ENCODE peak calls at places on chromosomes 11 and 22, in five cellular contexts. One of them, this sample, is unnamed.

GRCh38 chr11:13336246-13336873 is 58.8 kb downstream of the BMAL1 start:
- DNase-seq in esophagus squamous epithelium: no peak
- DNase-seq in AG04450: no peak
- DNase-seq in stomach: peak; percentile 54
- DNase-seq in epithelial cell of proximal tubule: no peak
- DNase-seq in this sample: no peak

GRCh38 chr11:78365381-78365792 is 52.2 kb downstream of the GAB2 start:
- DNase-seq in esophagus squamous epithelium: no peak
- DNase-seq in AG04450: no peak
- DNase-seq in stomach: peak; percentile 61
- DNase-seq in epithelial cell of proximal tubule: peak; percentile 32
- DNase-seq in this sample: peak; percentile 96

GRCh38 chr11:63940786-63941185 is 2.0 kb downstream of the NAA40 start:
- DNase-seq in esophagus squamous epithelium: no peak
- DNase-seq in AG04450: no peak
- DNase-seq in stomach: no peak
- DNase-seq in epithelial cell of proximal tubule: no peak
- DNase-seq in this sample: no peak

GRCh38 chr22:44248926-44249325 is 63.8 kb downstream of the SHISAL1 start:
- DNase-seq in esophagus squamous epithelium: no peak
- DNase-seq in AG04450: no peak
- DNase-seq in stomach: peak; percentile 14
- DNase-seq in epithelial cell of proximal tubule: no peak
- DNase-seq in this sample: no peak

GRCh38 chr11:45347343-45347742 is 61.2 kb upstream of the SYT13 start:
- DNase-seq in esophagus squamous epithelium: no peak
- DNase-seq in AG04450: no peak
- DNase-seq in stomach: no peak
- DNase-seq in epithelial cell of proximal tubule: no peak
- DNase-seq in this sample: no peak

GRCh38 chr11:3665336-3666022 is 5.7 kb downstream of the CHRNA10 start:
- DNase-seq in esophagus squamous epithelium: no peak
- DNase-seq in AG04450: no peak
- DNase-seq in stomach: no peak
- DNase-seq in epithelial cell of proximal tubule: no peak
- DNase-seq in this sample: no peak

GRCh38 chr22:39266398-39267030 is 21.7 kb upstream of the PDGFB start:
- DNase-seq in esophagus squamous epithelium: no peak
- DNase-seq in AG04450: no peak
- DNase-seq in stomach: no peak
- DNase-seq in epithelial cell of proximal tubule: no peak
- DNase-seq in this sample: peak; percentile 31

GRCh38 chr11:134041349-134041748 is 27.5 kb upstream of the JAM3 start:
- DNase-seq in esophagus squamous epithelium: no peak
- DNase-seq in AG04450: no peak
- DNase-seq in stomach: no peak
- DNase-seq in epithelial cell of proximal tubule: no peak
- DNase-seq in this sample: no peak

GRCh38 chr11:95495722-95496121 is 264.7 kb upstream of the SESN3 start:
- DNase-seq in esophagus squamous epithelium: no peak
- DNase-seq in AG04450: no peak
- DNase-seq in stomach: no peak
- DNase-seq in epithelial cell of proximal tubule: no peak
- DNase-seq in this sample: no peak

GRCh38 chr11:34149786-34150185 is 44.4 kb downstream of the NAT10 start:
- DNase-seq in esophagus squamous epithelium: no peak
- DNase-seq in AG04450: no peak
- DNase-seq in stomach: no peak
- DNase-seq in epithelial cell of proximal tubule: no peak
- DNase-seq in this sample: peak; percentile 13

GRCh38 chr11:65493367-65494176 is 5.3 kb upstream of the MALAT1 start:
- DNase-seq in esophagus squamous epithelium: no peak
- DNase-seq in AG04450: no peak
- DNase-seq in stomach: peak; percentile 88
- DNase-seq in epithelial cell of proximal tubule: peak; percentile 84
- DNase-seq in this sample: peak; percentile 98

GRCh38 chr11:69730500-69730899 is 26.7 kb upstream of the FGF19 start:
- DNase-seq in esophagus squamous epithelium: no peak
- DNase-seq in AG04450: no peak
- DNase-seq in stomach: no peak
- DNase-seq in epithelial cell of proximal tubule: no peak
- DNase-seq in this sample: no peak

GRCh38 chr11:102357116-102357515 is 10.1 kb downstream of the BIRC2 start:
- DNase-seq in esophagus squamous epithelium: no peak
- DNase-seq in AG04450: no peak
- DNase-seq in stomach: no peak
- DNase-seq in epithelial cell of proximal tubule: no peak
- DNase-seq in this sample: no peak

GRCh38 chr22:37229012-37229804 is 14.9 kb downstream of the RAC2 start:
- DNase-seq in esophagus squamous epithelium: no peak
- DNase-seq in AG04450: peak; percentile 61
- DNase-seq in stomach: no peak
- DNase-seq in epithelial cell of proximal tubule: peak; percentile 16
- DNase-seq in this sample: peak; percentile 91

GRCh38 chr11:25981998-25982397 is 349.9 kb upstream of the ANO3 start:
- DNase-seq in esophagus squamous epithelium: no peak
- DNase-seq in AG04450: peak; percentile 62
- DNase-seq in stomach: no peak
- DNase-seq in epithelial cell of proximal tubule: peak; percentile 6
- DNase-seq in this sample: peak; percentile 89

GRCh38 chr11:76782526-76783293 is 446 bp upstream of the TSKU start:
- DNase-seq in esophagus squamous epithelium: no peak
- DNase-seq in AG04450: peak; percentile 97
- DNase-seq in stomach: peak; percentile 82
- DNase-seq in epithelial cell of proximal tubule: no peak
- DNase-seq in this sample: peak; percentile 94

GRCh38 chr11:95575517-95575916 is 214.1 kb downstream of the FAM76B start:
- DNase-seq in esophagus squamous epithelium: no peak
- DNase-seq in AG04450: no peak
- DNase-seq in stomach: no peak
- DNase-seq in epithelial cell of proximal tubule: no peak
- DNase-seq in this sample: peak; percentile 71

GRCh38 chr22:27065259-27065658 is 407.9 kb downstream of the MIAT start:
- DNase-seq in esophagus squamous epithelium: no peak
- DNase-seq in AG04450: no peak
- DNase-seq in stomach: no peak
- DNase-seq in epithelial cell of proximal tubule: no peak
- DNase-seq in this sample: no peak

GRCh38 chr11:44954051-44954906 is 3.6 kb upstream of the TP53I11 start:
- DNase-seq in esophagus squamous epithelium: no peak
- DNase-seq in AG04450: no peak
- DNase-seq in stomach: no peak
- DNase-seq in epithelial cell of proximal tubule: no peak
- DNase-seq in this sample: no peak

GRCh38 chr11:812390-812789 is 2.6 kb downstream of the RPLP2 start:
- DNase-seq in esophagus squamous epithelium: no peak
- DNase-seq in AG04450: no peak
- DNase-seq in stomach: no peak
- DNase-seq in epithelial cell of proximal tubule: no peak
- DNase-seq in this sample: no peak

GRCh38 chr11:810040-810567 is 337 bp downstream of the RPLP2 start:
- DNase-seq in esophagus squamous epithelium: no peak
- DNase-seq in AG04450: no peak
- DNase-seq in stomach: no peak
- DNase-seq in epithelial cell of proximal tubule: no peak
- DNase-seq in this sample: no peak

GRCh38 chr11:813037-813436 is 3.3 kb downstream of the RPLP2 start:
- DNase-seq in esophagus squamous epithelium: no peak
- DNase-seq in AG04450: no peak
- DNase-seq in stomach: no peak
- DNase-seq in epithelial cell of proximal tubule: no peak
- DNase-seq in this sample: no peak

GRCh38 chr11:813440-814096 is 3.8 kb downstream of the RPLP2 start:
- DNase-seq in esophagus squamous epithelium: no peak
- DNase-seq in AG04450: no peak
- DNase-seq in stomach: no peak
- DNase-seq in epithelial cell of proximal tubule: no peak
- DNase-seq in this sample: no peak

GRCh38 chr11:811446-812245 is 1.9 kb downstream of the RPLP2 start:
- DNase-seq in esophagus squamous epithelium: no peak
- DNase-seq in AG04450: no peak
- DNase-seq in stomach: no peak
- DNase-seq in epithelial cell of proximal tubule: no peak
- DNase-seq in this sample: no peak
- TF ChIP-seq CTCF in esophagus squamous epithelium: no peak
- TF ChIP-seq CTCF in AG04450: no peak
- TF ChIP-seq CTCF in stomach: no peak
- TF ChIP-seq CTCF in epithelial cell of proximal tubule: peak; percentile 36
- TF ChIP-seq CTCF in this sample: no peak

GRCh38 chr11:86671386-86672006 is 920 bp downstream of the ME3 start:
- DNase-seq in esophagus squamous epithelium: no peak
- DNase-seq in AG04450: no peak
- DNase-seq in stomach: peak; percentile 56
- DNase-seq in epithelial cell of proximal tubule: no peak
- DNase-seq in this sample: peak; percentile 34
- TF ChIP-seq CTCF in esophagus squamous epithelium: no peak
- TF ChIP-seq CTCF in AG04450: no peak
- TF ChIP-seq CTCF in stomach: no peak
- TF ChIP-seq CTCF in epithelial cell of proximal tubule: no peak
- TF ChIP-seq CTCF in this sample: no peak

GRCh38 chr11:20243974-20244373 is 83.7 kb upstream of the DBX1 start:
- DNase-seq in esophagus squamous epithelium: no peak
- DNase-seq in AG04450: no peak
- DNase-seq in stomach: no peak
- DNase-seq in epithelial cell of proximal tubule: no peak
- DNase-seq in this sample: no peak
- TF ChIP-seq CTCF in esophagus squamous epithelium: no peak
- TF ChIP-seq CTCF in AG04450: peak; percentile 32
- TF ChIP-seq CTCF in stomach: no peak
- TF ChIP-seq CTCF in epithelial cell of proximal tubule: peak; percentile 64
- TF ChIP-seq CTCF in this sample: peak; percentile 30

GRCh38 chr22:20887375-20887774 is 28.6 kb downstream of the SNAP29 start:
- DNase-seq in esophagus squamous epithelium: no peak
- DNase-seq in AG04450: no peak
- DNase-seq in stomach: no peak
- DNase-seq in epithelial cell of proximal tubule: no peak
- DNase-seq in this sample: no peak

GRCh38 chr22:20884454-20884853 is 25.6 kb downstream of the SNAP29 start:
- DNase-seq in esophagus squamous epithelium: no peak
- DNase-seq in AG04450: no peak
- DNase-seq in stomach: no peak
- DNase-seq in epithelial cell of proximal tubule: no peak
- DNase-seq in this sample: no peak

GRCh38 chr22:20885017-20885556 is 26.3 kb downstream of the SNAP29 start:
- DNase-seq in esophagus squamous epithelium: no peak
- DNase-seq in AG04450: no peak
- DNase-seq in stomach: no peak
- DNase-seq in epithelial cell of proximal tubule: no peak
- DNase-seq in this sample: no peak

GRCh38 chr22:20882855-20883254 is 24.0 kb downstream of the SNAP29 start:
- DNase-seq in esophagus squamous epithelium: no peak
- DNase-seq in AG04450: no peak
- DNase-seq in stomach: no peak
- DNase-seq in epithelial cell of proximal tubule: no peak
- DNase-seq in this sample: no peak

DNA sequence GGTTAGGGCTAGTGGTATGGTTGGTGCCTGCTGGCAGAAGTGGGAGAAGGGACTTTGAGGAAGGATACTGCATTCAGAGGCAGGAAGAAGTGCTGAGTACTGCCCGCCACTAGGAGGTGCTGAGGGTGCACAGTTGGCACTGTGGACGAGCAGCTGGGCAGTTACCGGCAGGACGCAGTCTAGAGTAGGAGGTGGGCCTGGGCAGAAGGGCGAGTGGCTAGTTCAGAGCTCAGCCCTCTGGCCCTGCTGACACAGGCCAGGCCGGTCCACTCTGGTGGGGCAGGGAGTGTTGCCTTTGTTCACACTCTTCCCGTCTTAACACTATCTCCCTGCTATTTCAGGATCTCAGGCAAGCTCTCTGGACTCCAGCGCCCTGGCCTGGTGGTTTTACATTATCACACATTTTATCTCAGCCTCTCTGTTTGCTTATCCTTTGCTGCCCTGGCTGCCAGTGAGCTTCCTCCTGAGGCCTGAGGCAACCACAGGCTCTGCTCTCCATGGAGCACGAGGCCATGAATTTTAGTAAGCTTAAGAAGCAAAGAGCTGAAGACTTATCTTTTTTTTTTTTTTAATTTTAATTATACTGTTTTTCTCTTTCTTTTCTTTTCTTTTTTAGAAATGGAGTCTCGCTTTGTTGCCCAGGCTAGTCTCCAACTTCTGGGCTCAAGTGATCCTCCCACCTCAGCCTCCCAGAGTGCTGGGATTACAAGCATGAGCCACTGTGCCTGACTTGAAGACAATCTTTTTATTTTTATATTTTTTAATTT is 26.9 kb downstream of the SNAP29 start:
- DNase-seq in esophagus squamous epithelium: no peak
- DNase-seq in AG04450: peak; percentile 62
- DNase-seq in stomach: peak; percentile 83
- DNase-seq in epithelial cell of proximal tubule: no peak
- DNase-seq in this sample: peak; percentile 90
- TF ChIP-seq CTCF in esophagus squamous epithelium: peak; percentile 66
- TF ChIP-seq CTCF in AG04450: peak; percentile 98
- TF ChIP-seq CTCF in stomach: peak; percentile 90
- TF ChIP-seq CTCF in epithelial cell of proximal tubule: peak; percentile 96
- TF ChIP-seq CTCF in this sample: peak; percentile 92

DNA sequence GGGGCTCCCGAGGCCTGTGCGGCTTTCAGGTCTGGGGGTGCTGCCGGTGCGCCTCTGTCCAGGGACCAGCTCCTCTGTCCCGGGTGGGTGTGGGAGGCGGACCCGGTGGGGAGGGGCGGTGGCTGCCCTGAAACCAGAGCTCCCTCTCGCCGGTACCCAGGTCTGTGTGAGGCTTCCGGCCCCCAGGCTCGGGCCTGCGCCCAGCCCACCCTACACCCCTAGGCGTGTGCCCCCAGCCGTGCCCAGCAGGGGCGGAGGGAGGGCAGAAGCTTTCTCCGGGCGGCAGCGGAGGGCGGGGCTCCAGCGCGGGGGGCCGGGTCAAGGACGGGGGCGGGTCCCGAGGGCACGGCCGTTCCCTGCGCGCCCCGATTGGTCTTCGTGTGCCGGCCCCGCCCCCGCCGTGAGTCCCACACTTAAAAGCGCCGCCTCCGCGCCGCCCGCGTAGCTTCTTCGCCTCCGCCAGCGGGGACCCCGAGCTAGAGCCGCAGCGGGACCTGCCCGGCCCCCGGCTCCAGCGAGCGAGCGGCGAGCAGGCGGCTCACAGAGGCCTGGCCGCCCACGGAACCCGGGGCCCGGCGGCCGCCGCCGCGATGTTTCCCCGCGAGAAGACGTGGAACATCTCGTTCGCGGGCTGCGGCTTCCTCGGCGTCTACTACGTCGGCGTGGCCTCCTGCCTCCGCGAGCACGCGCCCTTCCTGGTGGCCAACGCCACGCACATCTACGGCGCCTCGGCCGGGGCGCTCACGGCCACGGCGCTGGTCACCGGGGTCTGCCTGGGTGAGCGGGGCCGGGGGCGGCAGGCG is 616 bp downstream of the PNPLA2 start:
- DNase-seq in esophagus squamous epithelium: peak; percentile 62
- DNase-seq in AG04450: peak; percentile 48
- DNase-seq in stomach: peak; percentile 96
- DNase-seq in epithelial cell of proximal tubule: no peak
- DNase-seq in this sample: peak; percentile 78
- TF ChIP-seq CTCF in esophagus squamous epithelium: no peak
- TF ChIP-seq CTCF in AG04450: peak; percentile 10
- TF ChIP-seq CTCF in stomach: peak; percentile 10
- TF ChIP-seq CTCF in epithelial cell of proximal tubule: no peak
- TF ChIP-seq CTCF in this sample: peak; percentile 27

GRCh38 chr11:538431-539051 is 1.2 kb downstream of the LRRC56 start:
- DNase-seq in esophagus squamous epithelium: no peak
- DNase-seq in AG04450: no peak
- DNase-seq in stomach: no peak
- DNase-seq in epithelial cell of proximal tubule: no peak
- DNase-seq in this sample: no peak
- TF ChIP-seq CTCF in esophagus squamous epithelium: no peak
- TF ChIP-seq CTCF in AG04450: no peak
- TF ChIP-seq CTCF in stomach: no peak
- TF ChIP-seq CTCF in epithelial cell of proximal tubule: no peak
- TF ChIP-seq CTCF in this sample: no peak